ENCODE peak calls at places on chromosome X, in five cellular contexts. X is osteocyte; Y is Calu3; Z is stimulated activated CD4-positive, alpha-beta T cell treated with anti-CD3 and anti-CD28 coated beads, Interleukin-12 subunit alpha, Interleukin-12 subunit beta, amount 100 ng/mL, for 48 hours; O is T-helper 2 cell. Q is an unnamed sample.

GRCh38 chrX:133741303-133741702 is 244.1 kb downstream of the GPC3 start:
- DNase-seq in X (no peak), Y (no peak), Z (no peak), O (no peak), Q (peak)

GRCh38 chrX:39000802-39001201 is 199.5 kb downstream of the MID1IP1 start:
- DNase-seq in X (no peak), Y (no peak), Z (no peak), O (no peak), Q (no peak)

GRCh38 chrX:106899276-106899675 is 3.9 kb downstream of the RIPPLY1 start:
- DNase-seq in X (no peak), Y (no peak), Z (no peak), O (no peak), Q (peak)

GRCh38 chrX:23989689-23990088 is 37.3 kb downstream of the KLHL15 start:
- DNase-seq in X (no peak), Y (no peak), Z (no peak), O (no peak), Q (no peak)

GRCh38 chrX:275476-275966 is 5.7 kb upstream of the PLCXD1 start:
- DNase-seq in X (no peak), Y (no peak), Z (no peak), O (no peak), Q (no peak)

GRCh38 chrX:7514871-7515599 is 327.9 kb upstream of the VCX start:
- DNase-seq in X (no peak), Y (no peak), Z (no peak), O (no peak), Q (no peak)

GRCh38 chrX:130726661-130727060 is 176.3 kb downstream of the ENOX2 start:
- DNase-seq in X (no peak), Y (no peak), Z (no peak), O (no peak), Q (peak)

GRCh38 chrX:100654256-100654655 is 10.3 kb downstream of the SRPX2 start:
- DNase-seq in X (no peak), Y (peak), Z (no peak), O (no peak), Q (no peak)

GRCh38 chrX:8913665-8914409 is 112.7 kb upstream of the FAM9A start:
- DNase-seq in X (no peak), Y (no peak), Z (no peak), O (no peak), Q (peak)

GRCh38 chrX:92232182-92232581 is 453.0 kb downstream of the PCDH11X start:
- DNase-seq in X (no peak), Y (no peak), Z (no peak), O (no peak), Q (peak)

GRCh38 chrX:48938721-48939416 is 18.5 kb downstream of the OTUD5 start:
- DNase-seq in X (no peak), Y (no peak), Z (no peak), O (peak), Q (no peak)

GRCh38 chrX:115632455-115632854 is 71.5 kb downstream of the PLS3 start:
- DNase-seq in X (no peak), Y (no peak), Z (no peak), O (no peak), Q (peak)

GRCh38 chrX:1390621-1391369 is 1.1 kb downstream of the SLC25A6 start:
- DNase-seq in X (no peak), Y (no peak), Z (no peak), O (no peak), Q (no peak)

GRCh38 chrX:51837926-51838325 is 55.5 kb upstream of the MAGED1 start:
- DNase-seq in X (no peak), Y (peak), Z (no peak), O (no peak), Q (peak)

GRCh38 chrX:82458207-82458754 is 1049.8 kb upstream of the POU3F4 start:
- DNase-seq in X (no peak), Y (no peak), Z (no peak), O (no peak), Q (no peak)

GRCh38 chrX:136214551-136214950 is 36.6 kb downstream of the MAP7D3 start:
- DNase-seq in X (peak), Y (peak), Z (no peak), O (no peak), Q (peak)

GRCh38 chrX:47863187-47863586 is 26.5 kb downstream of the ZNF81 start:
- DNase-seq in X (no peak), Y (no peak), Z (no peak), O (no peak), Q (no peak)

GRCh38 chrX:16612257-16612987 is 37.5 kb upstream of the S100G start:
- DNase-seq in X (no peak), Y (no peak), Z (no peak), O (no peak), Q (no peak)

GRCh38 chrX:81120936-81121351 is 80.8 kb downstream of the HMGN5 start:
- DNase-seq in X (no peak), Y (peak), Z (peak), O (no peak), Q (peak)

GRCh38 chrX:136694491-136695087 is 46.6 kb downstream of the CD40LG start:
- DNase-seq in X (no peak), Y (peak), Z (no peak), O (no peak), Q (peak)

GRCh38 chrX:75746891-75747639 is 38.0 kb downstream of the MAGEE2 start:
- DNase-seq in X (no peak), Y (peak), Z (no peak), O (no peak), Q (peak)

GRCh38 chrX:12871181-12871580 is 4.3 kb downstream of the TLR7 start:
- DNase-seq in X (no peak), Y (no peak), Z (no peak), O (no peak), Q (no peak)

GRCh38 chrX:2692221-2693122 is 1.4 kb downstream of the CD99 start:
- DNase-seq in X (no peak), Y (no peak), Z (no peak), O (no peak), Q (peak)

Q was measured in astrocyte of the spinal cord.